ENCODE peak calls at places on chromosome 17, in ten cellular contexts. J is A673, E is cardiac muscle cell, L is uterus, O is adrenal gland, P is GM23248, X is GM23338, Q is Peyer's patch, A is foreskin keratinocyte, D is neuronal stem cell. S is an unnamed sample.

GRCh38 chr17:77601054-77601979 is 357.2 kb upstream of the TNRC6C start:
- DNase-seq in J (no peak), E (no peak), L (peak; percentile 51), O (peak; percentile 76), P (peak; percentile 27), X (no peak), Q (no peak), A (no peak), D (no peak), S (peak; percentile 77)

GRCh38 chr17:56786989-56787482 is 46.7 kb downstream of the C17orf67 start:
- DNase-seq in J (no peak), E (no peak), L (peak; percentile 18), O (peak; percentile 74), P (peak; percentile 96), X (no peak), Q (no peak), A (peak; percentile 94), D (no peak), S (no peak)

GRCh38 chr17:74864866-74865395 is 5.2 kb upstream of the GRIN2C start:
- DNase-seq in J (peak; percentile 82), E (peak; percentile 77), L (peak; percentile 68), O (peak; percentile 93), P (peak; percentile 74), X (peak; percentile 84), Q (peak; percentile 85), A (no peak), D (peak; percentile 72), S (peak; percentile 88)

GRCh38 chr17:29664743-29665479 is 42.2 kb upstream of the CORO6 start:
- DNase-seq in J (no peak), E (no peak), L (no peak), O (no peak), P (peak; percentile 87), X (no peak), Q (no peak), A (peak; percentile 82), D (no peak), S (no peak)

GRCh38 chr17:37392024-37392590 is 14.5 kb downstream of the ACACA start:
- DNase-seq in J (no peak), E (peak; percentile 55), L (no peak), O (no peak), P (peak; percentile 52), X (no peak), Q (no peak), A (no peak), D (no peak), S (no peak)

GRCh38 chr17:43118679-43119615 is 6.2 kb downstream of the BRCA1 start:
- DNase-seq in J (no peak), E (no peak), L (no peak), O (peak; percentile 33), P (no peak), X (no peak), Q (no peak), A (no peak), D (no peak), S (no peak)

GRCh38 chr17:65467156-65467555 is 94.3 kb downstream of the AXIN2 start:
- DNase-seq in J (no peak), E (no peak), L (no peak), O (no peak), P (no peak), X (no peak), Q (no peak), A (no peak), D (peak; percentile 27), S (no peak)

GRCh38 chr17:78817123-78817522 is 23.5 kb downstream of the USP36 start:
- DNase-seq in J (no peak), E (no peak), L (no peak), O (no peak), P (no peak), X (no peak), Q (no peak), A (no peak), D (no peak), S (no peak)

GRCh38 chr17:35344262-35344661 is 29.2 kb downstream of the SLFN11 start:
- DNase-seq in J (no peak), E (no peak), L (no peak), O (no peak), P (no peak), X (no peak), Q (no peak), A (no peak), D (no peak), S (no peak)

GRCh38 chr17:35345445-35345925 is 27.9 kb downstream of the SLFN11 start:
- DNase-seq in J (no peak), E (no peak), L (no peak), O (no peak), P (no peak), X (peak; percentile 23), Q (no peak), A (no peak), D (peak; percentile 4), S (no peak)

GRCh38 chr17:35350493-35350892 is 22.9 kb downstream of the SLFN11 start:
- DNase-seq in J (no peak), E (no peak), L (no peak), O (no peak), P (no peak), X (no peak), Q (no peak), A (no peak), D (no peak), S (no peak)

GRCh38 chr17:35342207-35342744 is 31.1 kb downstream of the SLFN11 start:
- DNase-seq in J (no peak), E (no peak), L (no peak), O (no peak), P (no peak), X (no peak), Q (no peak), A (no peak), D (no peak), S (no peak)

GRCh38 chr17:35345926-35346771 is 27.3 kb downstream of the SLFN11 start:
- DNase-seq in J (peak; percentile 36), E (peak; percentile 4), L (peak; percentile 69), O (peak; percentile 80), P (peak; percentile 71), X (peak; percentile 72), Q (peak; percentile 54), A (no peak), D (peak; percentile 15), S (peak; percentile 83)
- H3K27ac ChIP-seq in J (no peak overlapping the region), E (no peak overlapping the region), L (peak overlapping the region; percentile 66), O (peak overlapping the region; percentile 54), P (peak overlapping the region; percentile 7), X (no peak overlapping the region), Q (peak overlapping the region; percentile 69), A (no peak overlapping the region), D (no peak overlapping the region), S (peak overlapping the region; percentile 61)

DNA sequence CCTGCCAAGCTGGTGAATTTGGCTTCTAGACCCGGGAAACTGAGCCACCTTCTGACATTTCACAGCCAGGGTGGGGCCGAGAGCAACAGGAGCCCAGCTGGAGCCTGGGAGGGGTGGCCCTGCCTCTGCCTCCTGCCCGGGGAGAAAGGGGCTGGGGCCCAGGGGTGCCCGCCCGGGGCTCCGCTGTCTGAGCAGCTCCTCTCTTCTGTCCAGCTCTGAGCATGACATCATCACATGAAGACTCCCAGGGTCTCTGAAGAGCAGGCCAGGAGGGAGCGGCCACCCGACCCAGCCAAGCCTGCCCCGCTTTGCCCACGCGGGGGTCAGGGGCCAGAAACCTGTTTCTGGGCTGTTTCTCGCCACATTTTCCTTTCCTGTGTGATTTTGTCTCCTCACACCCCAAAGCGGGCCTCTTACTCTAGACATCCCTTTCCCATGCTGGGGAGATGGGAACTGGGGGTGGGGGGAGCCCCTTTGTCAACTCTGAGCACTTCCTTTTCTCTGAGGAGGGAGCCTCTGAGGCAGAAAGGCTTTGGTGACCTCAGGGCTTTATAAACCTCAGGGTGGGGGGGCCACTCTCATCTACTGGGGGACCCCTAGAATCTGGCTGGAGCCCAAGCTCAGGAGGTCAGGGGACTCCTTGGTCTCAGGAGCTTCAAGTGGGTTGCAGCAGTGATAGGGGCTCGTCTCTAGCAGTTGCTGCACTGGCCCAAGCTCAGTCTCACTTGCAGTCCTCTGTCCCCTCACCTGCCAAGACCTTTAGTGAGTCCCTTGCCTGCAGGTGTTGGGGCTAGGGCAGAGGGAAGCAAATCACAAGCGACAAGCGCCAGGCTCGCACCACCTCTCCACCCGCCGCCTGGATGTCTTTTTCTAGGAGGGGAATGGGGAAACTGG is 7.6 kb downstream of the UBALD2 start:
- DNase-seq in J (no peak), E (no peak), L (no peak), O (no peak), P (no peak), X (no peak), Q (no peak), A (no peak), D (no peak), S (no peak)
- H3K4me1 ChIP-seq in J (peaks cover 16% of the 10 kb centered on the region), E (peaks cover 42% of the 10 kb centered on the region), L (no peaks in the 10 kb centered on the region), O (peaks cover 6% of the 10 kb centered on the region), P (peaks cover 15% of the 10 kb centered on the region), X (peaks cover 25% of the 10 kb centered on the region), Q (peaks cover 7% of the 10 kb centered on the region), A (peaks cover 11% of the 10 kb centered on the region), D (peaks cover 18% of the 10 kb centered on the region), S (peaks cover 57% of the 10 kb centered on the region)

DNA sequence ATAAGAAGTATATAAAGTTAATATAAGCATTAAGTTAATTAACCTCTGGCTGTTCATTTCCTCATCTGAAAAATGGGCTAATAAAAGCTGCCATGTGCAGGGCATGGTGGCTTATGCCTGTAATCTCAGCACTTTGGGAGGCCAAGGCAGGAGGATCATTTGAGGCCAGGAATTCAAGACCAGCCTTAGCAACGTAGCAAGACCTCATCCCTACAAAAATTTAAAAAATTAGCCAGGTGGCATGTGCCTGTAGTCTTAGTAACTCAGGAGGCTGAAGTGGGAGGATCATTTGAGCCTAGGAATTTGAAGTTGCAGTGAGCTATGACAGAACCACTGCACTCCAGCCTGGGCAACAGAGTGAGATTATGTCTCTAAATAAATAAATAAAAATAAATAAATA is 40.6 kb upstream of the MMD start:
- DNase-seq in J (no peak), E (no peak), L (no peak), O (no peak), P (no peak), X (no peak), Q (no peak), A (no peak), D (no peak), S (no peak)
- H3K27ac ChIP-seq in J (no peak overlapping the region), E (no peak overlapping the region), L (no peak overlapping the region), O (no peak overlapping the region), P (no peak overlapping the region), X (no peak overlapping the region), Q (no peak overlapping the region), A (no peak overlapping the region), D (no peak overlapping the region), S (no peak overlapping the region)

GRCh38 chr17:64130559-64131001 is 636 bp upstream of the ERN1 start:
- DNase-seq in J (no peak), E (no peak), L (peak; percentile 63), O (peak; percentile 85), P (peak; percentile 66), X (no peak), Q (no peak), A (peak; percentile 50), D (no peak), S (no peak)

GRCh38 chr17:64128787-64129514 is 993 bp downstream of the ERN1 start:
- DNase-seq in J (peak; percentile 51), E (no peak), L (no peak), O (no peak), P (peak; percentile 68), X (peak; percentile 41), Q (peak; percentile 69), A (no peak), D (no peak), S (peak; percentile 32)

GRCh38 chr17:64129765-64130558 is at the start of gene ERN1:
- DNase-seq in J (peak; percentile 84), E (peak; percentile 96), L (peak; percentile 94), O (peak; percentile 96), P (peak; percentile 98), X (peak; percentile 95), Q (peak; percentile 98), A (peak; percentile 65), D (peak; percentile 92), S (peak; percentile 94)

GRCh38 chr17:64131606-64132270 is 1.8 kb upstream of the ERN1 start:
- DNase-seq in J (no peak), E (no peak), L (peak; percentile 52), O (no peak), P (no peak), X (no peak), Q (no peak), A (no peak), D (no peak), S (no peak)

GRCh38 chr17:64129515-64129764 is 504 bp downstream of the ERN1 start:
- DNase-seq in J (no peak), E (no peak), L (no peak), O (no peak), P (no peak), X (peak; percentile 45), Q (no peak), A (no peak), D (no peak), S (no peak)
- H3K4me1 ChIP-seq in J (peaks cover 14% of the 10 kb centered on the region), E (peaks cover 10% of the 10 kb centered on the region), L (no peaks in the 10 kb centered on the region), O (peaks cover 38% of the 10 kb centered on the region), P (peaks cover 43% of the 10 kb centered on the region), X (peaks cover 16% of the 10 kb centered on the region), Q (no peaks in the 10 kb centered on the region), A (peaks cover 16% of the 10 kb centered on the region), D (peaks cover 6% of the 10 kb centered on the region), S (peaks cover 5% of the 10 kb centered on the region)